ENCODE peak calls at places on chromosomes 3 and 15, in six cellular contexts. I is suprapubic skin, R is lung, Y is iPS DF 19.7, K is cerebellum, N is NCI-H2171 treated with DMSO at 0.1 percent for 48 hours. U is an unnamed sample.

GRCh38 chr3:133893683-133894333 is 1.9 kb downstream of the RAB6B start:
- DNase-seq in I (no peak), R (peak), Y (no peak), K (no peak), N (no peak), U (no peak)

GRCh38 chr3:54572197-54572895 is 355.5 kb downstream of the LRTM1 start:
- DNase-seq in I (no peak), R (no peak), Y (no peak), K (no peak), N (no peak), U (no peak)

GRCh38 chr15:44971036-44971435 is 14.5 kb downstream of the TERB2 start:
- DNase-seq in I (no peak), R (no peak), Y (no peak), K (no peak), N (peak), U (no peak)

GRCh38 chr3:42288385-42288784 is 22.4 kb upstream of the CCK start:
- DNase-seq in I (no peak), R (no peak), Y (no peak), K (no peak), N (no peak), U (no peak)

GRCh38 chr3:155753038-155753647 is 8.3 kb upstream of the PLCH1 start:
- DNase-seq in I (no peak), R (no peak), Y (no peak), K (no peak), N (peak), U (peak)

GRCh38 chr3:48404440-48405342 is 25.2 kb downstream of the PLXNB1 start:
- DNase-seq in I (peak), R (no peak), Y (no peak), K (no peak), N (no peak), U (no peak)

GRCh38 chr15:53675832-53676231 is 83.6 kb downstream of the WDR72 start:
- DNase-seq in I (no peak), R (no peak), Y (no peak), K (no peak), N (peak), U (no peak)

GRCh38 chr3:185583925-185584324 is 2.2 kb upstream of the SENP2 start:
- DNase-seq in I (no peak), R (no peak), Y (no peak), K (no peak), N (no peak), U (no peak)

GRCh38 chr15:90553248-90553745 is 23.6 kb downstream of the CRTC3 start:
- DNase-seq in I (no peak), R (no peak), Y (no peak), K (no peak), N (peak), U (peak)

GRCh38 chr3:27504749-27505148 is 20.6 kb upstream of the SLC4A7 start:
- DNase-seq in I (no peak), R (no peak), Y (no peak), K (no peak), N (no peak), U (no peak)

GRCh38 chr15:79067969-79068368 is 22.6 kb downstream of the RASGRF1 start:
- DNase-seq in I (no peak), R (no peak), Y (no peak), K (no peak), N (peak), U (no peak)

GRCh38 chr3:12932347-12932746 is 91.0 kb upstream of the RPL32 start:
- DNase-seq in I (no peak), R (no peak), Y (no peak), K (peak), N (no peak), U (no peak)

GRCh38 chr15:66943456-66944095 is 121.8 kb upstream of the SMAD3 start:
- DNase-seq in I (peak), R (no peak), Y (no peak), K (no peak), N (peak), U (no peak)